ENCODE peak calls at places on chromosomes 16 and 17, in seven cellular contexts. One of them, this sample, is unnamed.

GRCh38 chr17:40490289-40490853 is 11.1 kb downstream of the TNS4 start:
- DNase-seq in GM12878: no peak
- DNase-seq in neuronal stem cell: no peak
- DNase-seq in mesendoderm: peak; percentile 88
- DNase-seq in esophagus squamous epithelium: no peak
- DNase-seq in CD8-positive, alpha-beta T cell: no peak
- DNase-seq in psoas muscle: peak; percentile 68
- DNase-seq in this sample: peak; percentile 27

GRCh38 chr16:46852130-46852529 is 21.1 kb upstream of the C16orf87 start:
- DNase-seq in CD8-positive, alpha-beta T cell: no peak
- DNase-seq in esophagus squamous epithelium: no peak
- DNase-seq in psoas muscle: no peak
- DNase-seq in GM12878: no peak
- DNase-seq in mesendoderm: no peak
- DNase-seq in neuronal stem cell: no peak
- DNase-seq in this sample: no peak

GRCh38 chr17:76948726-76949342 is 80.6 kb downstream of the MGAT5B start:
- DNase-seq in psoas muscle: no peak
- DNase-seq in esophagus squamous epithelium: no peak
- DNase-seq in neuronal stem cell: no peak
- DNase-seq in GM12878: no peak
- DNase-seq in CD8-positive, alpha-beta T cell: no peak
- DNase-seq in mesendoderm: no peak
- DNase-seq in this sample: no peak

GRCh38 chr17:77098884-77099545 is 41.8 kb upstream of the SEC14L1 start:
- DNase-seq in psoas muscle: no peak
- DNase-seq in GM12878: no peak
- DNase-seq in mesendoderm: no peak
- DNase-seq in esophagus squamous epithelium: no peak
- DNase-seq in neuronal stem cell: no peak
- DNase-seq in CD8-positive, alpha-beta T cell: peak; percentile 62
- DNase-seq in this sample: peak; percentile 37

GRCh38 chr17:3882276-3882675 is 10.6 kb downstream of the CAMKK1 start:
- DNase-seq in psoas muscle: no peak
- DNase-seq in neuronal stem cell: no peak
- DNase-seq in GM12878: no peak
- DNase-seq in esophagus squamous epithelium: no peak
- DNase-seq in CD8-positive, alpha-beta T cell: no peak
- DNase-seq in mesendoderm: no peak
- DNase-seq in this sample: no peak

GRCh38 chr16:55471448-55472097 is 7.4 kb upstream of the MMP2 start:
- DNase-seq in psoas muscle: no peak
- DNase-seq in CD8-positive, alpha-beta T cell: no peak
- DNase-seq in GM12878: no peak
- DNase-seq in esophagus squamous epithelium: no peak
- DNase-seq in mesendoderm: peak; percentile 75
- DNase-seq in neuronal stem cell: no peak
- DNase-seq in this sample: peak; percentile 64

GRCh38 chr17:61393904-61394629 is 5.6 kb upstream of the TBX2 start:
- DNase-seq in neuronal stem cell: no peak
- DNase-seq in GM12878: no peak
- DNase-seq in CD8-positive, alpha-beta T cell: no peak
- DNase-seq in psoas muscle: no peak
- DNase-seq in esophagus squamous epithelium: no peak
- DNase-seq in mesendoderm: peak; percentile 82
- DNase-seq in this sample: no peak

GRCh38 chr16:50688083-50688482 is 5.3 kb upstream of the NOD2 start:
- DNase-seq in neuronal stem cell: no peak
- DNase-seq in esophagus squamous epithelium: no peak
- DNase-seq in CD8-positive, alpha-beta T cell: no peak
- DNase-seq in mesendoderm: no peak
- DNase-seq in psoas muscle: no peak
- DNase-seq in GM12878: no peak
- DNase-seq in this sample: no peak

GRCh38 chr17:13671771-13672170 is 70.0 kb upstream of the HS3ST3A1 start:
- DNase-seq in esophagus squamous epithelium: no peak
- DNase-seq in GM12878: no peak
- DNase-seq in psoas muscle: no peak
- DNase-seq in mesendoderm: peak; percentile 45
- DNase-seq in CD8-positive, alpha-beta T cell: no peak
- DNase-seq in neuronal stem cell: no peak
- DNase-seq in this sample: no peak

GRCh38 chr16:28938721-28939120 is 7.0 kb downstream of the CD19 start:
- DNase-seq in mesendoderm: no peak
- DNase-seq in GM12878: no peak
- DNase-seq in CD8-positive, alpha-beta T cell: no peak
- DNase-seq in neuronal stem cell: no peak
- DNase-seq in esophagus squamous epithelium: no peak
- DNase-seq in psoas muscle: no peak
- DNase-seq in this sample: no peak

GRCh38 chr16:28937222-28937876 is 5.6 kb downstream of the CD19 start:
- DNase-seq in GM12878: no peak
- DNase-seq in esophagus squamous epithelium: no peak
- DNase-seq in CD8-positive, alpha-beta T cell: no peak
- DNase-seq in psoas muscle: no peak
- DNase-seq in neuronal stem cell: no peak
- DNase-seq in mesendoderm: no peak
- DNase-seq in this sample: no peak

GRCh38 chr16:28935333-28935732 is 3.6 kb downstream of the CD19 start:
- DNase-seq in esophagus squamous epithelium: no peak
- DNase-seq in neuronal stem cell: no peak
- DNase-seq in GM12878: no peak
- DNase-seq in mesendoderm: no peak
- DNase-seq in CD8-positive, alpha-beta T cell: no peak
- DNase-seq in psoas muscle: no peak
- DNase-seq in this sample: no peak

GRCh38 chr16:28935924-28936783 is 4.4 kb downstream of the CD19 start:
- DNase-seq in esophagus squamous epithelium: peak; percentile 25
- DNase-seq in neuronal stem cell: no peak
- DNase-seq in mesendoderm: peak; percentile 83
- DNase-seq in psoas muscle: peak; percentile 83
- DNase-seq in CD8-positive, alpha-beta T cell: peak; percentile 80
- DNase-seq in GM12878: no peak
- DNase-seq in this sample: no peak

GRCh38 chr16:28936784-28937155 is 5.0 kb downstream of the CD19 start:
- DNase-seq in mesendoderm: no peak
- DNase-seq in esophagus squamous epithelium: no peak
- DNase-seq in GM12878: no peak
- DNase-seq in neuronal stem cell: no peak
- DNase-seq in psoas muscle: no peak
- DNase-seq in CD8-positive, alpha-beta T cell: no peak
- DNase-seq in this sample: no peak
- H3K4me3 ChIP-seq in mesendoderm: no peak overlapping the region
- H3K4me3 ChIP-seq in esophagus squamous epithelium: no peak overlapping the region
- H3K4me3 ChIP-seq in GM12878: no peak overlapping the region
- H3K4me3 ChIP-seq in neuronal stem cell: no peak overlapping the region
- H3K4me3 ChIP-seq in psoas muscle: peak overlapping the region; percentile 55
- H3K4me3 ChIP-seq in CD8-positive, alpha-beta T cell: peak overlapping the region; percentile 41
- H3K4me3 ChIP-seq in this sample: no peak overlapping the region

GRCh38 chr17:55576237-55576998 is 65.2 kb upstream of the SMIM36 start:
- DNase-seq in CD8-positive, alpha-beta T cell: no peak
- DNase-seq in esophagus squamous epithelium: no peak
- DNase-seq in neuronal stem cell: no peak
- DNase-seq in GM12878: peak; percentile 8
- DNase-seq in psoas muscle: peak; percentile 34
- DNase-seq in mesendoderm: peak; percentile 16
- DNase-seq in this sample: peak; percentile 59

GRCh38 chr17:55577011-55577586 is 65.8 kb upstream of the SMIM36 start:
- DNase-seq in neuronal stem cell: no peak
- DNase-seq in GM12878: peak; percentile 35
- DNase-seq in CD8-positive, alpha-beta T cell: peak; percentile 29
- DNase-seq in mesendoderm: no peak
- DNase-seq in psoas muscle: no peak
- DNase-seq in esophagus squamous epithelium: no peak
- DNase-seq in this sample: peak; percentile 76

GRCh38 chr17:55580596-55581133 is 69.4 kb upstream of the SMIM36 start:
- DNase-seq in CD8-positive, alpha-beta T cell: no peak
- DNase-seq in mesendoderm: no peak
- DNase-seq in psoas muscle: no peak
- DNase-seq in esophagus squamous epithelium: no peak
- DNase-seq in GM12878: peak; percentile 16
- DNase-seq in neuronal stem cell: no peak
- DNase-seq in this sample: no peak

GRCh38 chr17:55575058-55575606 is 63.9 kb upstream of the SMIM36 start:
- DNase-seq in esophagus squamous epithelium: no peak
- DNase-seq in neuronal stem cell: no peak
- DNase-seq in mesendoderm: no peak
- DNase-seq in psoas muscle: no peak
- DNase-seq in GM12878: no peak
- DNase-seq in CD8-positive, alpha-beta T cell: no peak
- DNase-seq in this sample: no peak

GRCh38 chr17:55577687-55578086 is 66.4 kb upstream of the SMIM36 start:
- DNase-seq in GM12878: no peak
- DNase-seq in mesendoderm: no peak
- DNase-seq in neuronal stem cell: no peak
- DNase-seq in esophagus squamous epithelium: no peak
- DNase-seq in CD8-positive, alpha-beta T cell: no peak
- DNase-seq in psoas muscle: no peak
- DNase-seq in this sample: peak; percentile 16
- H3K4me3 ChIP-seq in GM12878: peak overlapping the region; percentile 68
- H3K4me3 ChIP-seq in mesendoderm: no peak overlapping the region
- H3K4me3 ChIP-seq in neuronal stem cell: peak overlapping the region; percentile 8
- H3K4me3 ChIP-seq in esophagus squamous epithelium: peak overlapping the region; percentile 14
- H3K4me3 ChIP-seq in CD8-positive, alpha-beta T cell: peak overlapping the region; percentile 49
- H3K4me3 ChIP-seq in psoas muscle: peak overlapping the region; percentile 49
- H3K4me3 ChIP-seq in this sample: no peak overlapping the region

GRCh38 chr16:69481901-69482341 is 57.5 kb downstream of the CYB5B start:
- DNase-seq in CD8-positive, alpha-beta T cell: no peak
- DNase-seq in mesendoderm: peak; percentile 46
- DNase-seq in esophagus squamous epithelium: no peak
- DNase-seq in neuronal stem cell: no peak
- DNase-seq in psoas muscle: peak; percentile 87
- DNase-seq in GM12878: no peak
- DNase-seq in this sample: no peak

GRCh38 chr16:69483611-69484010 is 59.2 kb downstream of the CYB5B start:
- DNase-seq in GM12878: no peak
- DNase-seq in psoas muscle: no peak
- DNase-seq in esophagus squamous epithelium: no peak
- DNase-seq in CD8-positive, alpha-beta T cell: no peak
- DNase-seq in mesendoderm: peak; percentile 71
- DNase-seq in neuronal stem cell: no peak
- DNase-seq in this sample: no peak

GRCh38 chr16:69485361-69485760 is 60.9 kb downstream of the CYB5B start:
- DNase-seq in mesendoderm: no peak
- DNase-seq in psoas muscle: no peak
- DNase-seq in esophagus squamous epithelium: no peak
- DNase-seq in CD8-positive, alpha-beta T cell: no peak
- DNase-seq in neuronal stem cell: no peak
- DNase-seq in GM12878: no peak
- DNase-seq in this sample: no peak

GRCh38 chr16:69479806-69480205 is 55.4 kb downstream of the CYB5B start:
- DNase-seq in mesendoderm: no peak
- DNase-seq in psoas muscle: no peak
- DNase-seq in neuronal stem cell: no peak
- DNase-seq in esophagus squamous epithelium: no peak
- DNase-seq in GM12878: no peak
- DNase-seq in CD8-positive, alpha-beta T cell: no peak
- DNase-seq in this sample: no peak

DNA sequence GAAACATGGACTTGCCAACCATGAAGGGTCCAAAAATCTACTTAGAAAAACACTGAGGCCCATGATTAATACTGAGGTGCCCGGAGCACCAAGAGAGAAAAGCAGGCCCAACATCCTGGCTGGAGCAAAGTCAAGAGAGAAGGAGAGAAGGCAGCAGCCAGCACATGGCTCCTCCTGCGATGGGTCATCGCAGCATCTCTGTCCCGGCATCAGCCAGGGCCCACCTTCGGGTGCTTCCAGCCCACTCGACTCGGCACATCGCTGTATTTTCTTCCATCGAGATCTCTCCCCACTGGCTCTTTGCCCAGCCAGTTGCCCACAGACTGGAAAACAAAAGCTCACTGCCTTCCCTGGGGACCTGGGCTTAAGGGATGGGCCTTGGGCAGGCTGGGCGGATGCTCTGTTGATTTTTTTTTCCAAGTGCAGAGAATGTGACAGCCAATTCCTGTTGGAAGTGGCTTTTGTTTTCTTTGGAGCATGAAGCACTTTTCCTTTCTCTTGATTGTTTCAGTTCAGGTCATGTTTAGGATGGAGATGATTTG is 58.1 kb downstream of the CYB5B start:
- DNase-seq in neuronal stem cell: no peak
- DNase-seq in psoas muscle: peak; percentile 61
- DNase-seq in esophagus squamous epithelium: no peak
- DNase-seq in CD8-positive, alpha-beta T cell: no peak
- DNase-seq in GM12878: no peak
- DNase-seq in mesendoderm: no peak
- DNase-seq in this sample: no peak
- H3K4me3 ChIP-seq in neuronal stem cell: no peak overlapping the region
- H3K4me3 ChIP-seq in psoas muscle: peak overlapping the region; percentile 50
- H3K4me3 ChIP-seq in esophagus squamous epithelium: peak overlapping the region; percentile 14
- H3K4me3 ChIP-seq in CD8-positive, alpha-beta T cell: no peak overlapping the region
- H3K4me3 ChIP-seq in GM12878: no peak overlapping the region
- H3K4me3 ChIP-seq in mesendoderm: no peak overlapping the region
- H3K4me3 ChIP-seq in this sample: no peak overlapping the region

DNA sequence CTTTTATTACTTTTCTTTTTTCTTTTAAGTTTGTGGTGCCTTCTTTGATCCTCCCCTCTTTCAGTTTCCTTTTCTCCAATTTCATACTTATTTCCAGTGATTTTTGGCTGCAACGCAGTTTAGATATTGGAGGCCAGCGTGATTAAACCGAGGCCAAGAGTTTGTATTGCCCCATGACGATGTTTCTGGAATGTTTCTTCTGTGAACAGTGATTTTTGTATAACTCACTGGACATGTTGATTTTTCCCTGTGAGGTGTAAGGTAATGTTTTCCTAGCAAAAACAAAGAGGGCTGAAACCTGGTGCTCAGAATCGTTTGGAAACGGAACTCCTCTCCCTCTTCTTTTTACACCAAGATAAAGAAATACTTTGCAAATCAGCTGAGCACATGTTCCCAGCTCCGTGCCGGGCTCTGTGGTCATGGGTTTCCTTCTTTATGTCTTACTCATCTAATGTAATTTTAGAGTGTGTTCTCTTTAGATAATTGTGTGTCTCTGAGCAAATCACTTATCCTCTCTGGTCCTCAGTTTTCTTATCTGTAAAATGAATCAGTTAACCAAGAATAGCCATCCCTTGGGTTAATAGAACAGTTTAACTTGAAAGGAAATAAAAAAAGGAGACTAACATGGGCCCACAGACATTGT is 344.4 kb downstream of the WWOX start:
- DNase-seq in psoas muscle: no peak
- DNase-seq in mesendoderm: no peak
- DNase-seq in CD8-positive, alpha-beta T cell: no peak
- DNase-seq in GM12878: no peak
- DNase-seq in esophagus squamous epithelium: no peak
- DNase-seq in neuronal stem cell: no peak
- DNase-seq in this sample: no peak
- H3K4me3 ChIP-seq in psoas muscle: peak overlapping the region; percentile 7
- H3K4me3 ChIP-seq in mesendoderm: no peak overlapping the region
- H3K4me3 ChIP-seq in CD8-positive, alpha-beta T cell: no peak overlapping the region
- H3K4me3 ChIP-seq in GM12878: no peak overlapping the region
- H3K4me3 ChIP-seq in esophagus squamous epithelium: no peak overlapping the region
- H3K4me3 ChIP-seq in neuronal stem cell: no peak overlapping the region
- H3K4me3 ChIP-seq in this sample: no peak overlapping the region

DNA sequence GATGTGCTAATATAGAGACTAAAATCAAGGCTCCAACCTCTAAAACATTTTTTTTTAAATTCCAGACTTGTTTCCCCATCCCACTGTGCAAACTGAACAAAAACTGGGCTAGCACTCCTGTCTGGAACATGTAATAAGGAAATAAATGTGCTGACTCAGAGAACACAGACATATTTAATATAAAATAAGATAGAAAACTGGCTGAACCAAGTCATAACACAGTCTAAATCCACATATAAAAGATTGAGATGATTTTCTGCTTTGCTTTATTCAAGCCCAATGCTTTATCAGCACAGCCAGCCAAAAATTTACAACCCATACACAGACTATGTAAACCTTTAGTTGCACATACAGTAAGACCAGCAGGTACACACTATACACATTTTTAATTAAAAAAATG is 1.5 kb downstream of the STAT3 start:
- DNase-seq in GM12878: no peak
- DNase-seq in psoas muscle: no peak
- DNase-seq in neuronal stem cell: no peak
- DNase-seq in esophagus squamous epithelium: no peak
- DNase-seq in CD8-positive, alpha-beta T cell: no peak
- DNase-seq in mesendoderm: no peak
- DNase-seq in this sample: no peak
- H3K4me3 ChIP-seq in GM12878: peak overlapping the region; percentile 91
- H3K4me3 ChIP-seq in psoas muscle: peak overlapping the region; percentile 92
- H3K4me3 ChIP-seq in neuronal stem cell: no peak overlapping the region
- H3K4me3 ChIP-seq in esophagus squamous epithelium: peak overlapping the region; percentile 100
- H3K4me3 ChIP-seq in CD8-positive, alpha-beta T cell: peak overlapping the region; percentile 61
- H3K4me3 ChIP-seq in mesendoderm: no peak overlapping the region
- H3K4me3 ChIP-seq in this sample: peak overlapping the region; percentile 96